ENCODE peak calls at places on chromosomes 5 and 9, in four cellular contexts. E is HepG2, A is SK-N-SH, Q is GM12878. F is an unnamed sample.

GRCh38 chr9:104984994-104985393 is 57.0 kb upstream of the ABCA1 start:
- DNase-seq in A (peak), E (no peak), Q (no peak), F (no peak)

GRCh38 chr9:1337169-1337568 is 287.0 kb downstream of the DMRT2 start:
- DNase-seq in E (no peak), A (no peak), Q (no peak), F (no peak)

GRCh38 chr5:169097897-169098296 is 203.0 kb downstream of the SLIT3 start:
- DNase-seq in Q (no peak), A (no peak), E (no peak), F (no peak)

GRCh38 chr5:146906803-146907202 is 28.2 kb upstream of the PPP2R2B start:
- DNase-seq in Q (no peak), E (no peak), A (no peak), F (peak)

GRCh38 chr9:77751341-77752091 is 103.4 kb upstream of the GNA14 start:
- DNase-seq in A (peak), Q (no peak), E (peak), F (peak)

GRCh38 chr5:62779010-62779422 is 200.4 kb downstream of the LRRC70 start:
- DNase-seq in Q (no peak), A (peak), E (peak), F (peak)

GRCh38 chr9:135187365-135187764 is 99.9 kb downstream of the OLFM1 start:
- DNase-seq in E (no peak), A (no peak), Q (no peak), F (no peak)

GRCh38 chr9:130268521-130269131 is 3.1 kb downstream of the HMCN2 start:
- DNase-seq in A (peak), Q (no peak), E (no peak), F (no peak)

GRCh38 chr5:58795327-58795726 is 212.5 kb downstream of the RAB3C start:
- DNase-seq in E (no peak), A (no peak), Q (no peak), F (no peak)

GRCh38 chr5:143051244-143052058 is 281.3 kb downstream of the ARHGAP26 start:
- DNase-seq in A (no peak), E (peak), Q (no peak), F (no peak)

GRCh38 chr9:114180701-114181582 is 25.6 kb downstream of the COL27A1 start:
- DNase-seq in A (no peak), Q (no peak), E (no peak), F (no peak)

GRCh38 chr5:91383956-91384300 is 811 bp upstream of the ARRDC3 start:
- DNase-seq in E (peak), Q (peak), A (no peak), F (no peak)

GRCh38 chr5:148956632-148957385 is 106.1 kb downstream of the SH3TC2 start:
- DNase-seq in A (no peak), E (no peak), Q (no peak), F (no peak)

GRCh38 chr9:92603990-92604389 is 65.9 kb downstream of the IPPK start:
- DNase-seq in A (no peak), Q (no peak), E (no peak), F (no peak)
- TF ChIP-seq PBX3 in A (no peak), Q (no peak), E (no peak), F (no peak)

GRCh38 chr9:26754494-26755188 is 138.0 kb downstream of the CAAP1 start:
- DNase-seq in A (no peak), Q (no peak), E (no peak), F (no peak)

GRCh38 chr9:26755476-26755875 is 137.1 kb downstream of the CAAP1 start:
- DNase-seq in E (no peak), A (no peak), Q (no peak), F (no peak)

GRCh38 chr9:26756881-26757280 is 135.7 kb downstream of the CAAP1 start:
- DNase-seq in Q (no peak), A (no peak), E (no peak), F (no peak)

GRCh38 chr9:26750126-26750525 is 142.5 kb downstream of the CAAP1 start:
- DNase-seq in Q (no peak), A (no peak), E (no peak), F (no peak)

GRCh38 chr9:26753971-26754370 is 138.6 kb downstream of the CAAP1 start:
- DNase-seq in Q (no peak), A (no peak), E (no peak), F (no peak)
- TF ChIP-seq PBX3 in Q (no peak), A (no peak), E (no peak), F (no peak)

DNA sequence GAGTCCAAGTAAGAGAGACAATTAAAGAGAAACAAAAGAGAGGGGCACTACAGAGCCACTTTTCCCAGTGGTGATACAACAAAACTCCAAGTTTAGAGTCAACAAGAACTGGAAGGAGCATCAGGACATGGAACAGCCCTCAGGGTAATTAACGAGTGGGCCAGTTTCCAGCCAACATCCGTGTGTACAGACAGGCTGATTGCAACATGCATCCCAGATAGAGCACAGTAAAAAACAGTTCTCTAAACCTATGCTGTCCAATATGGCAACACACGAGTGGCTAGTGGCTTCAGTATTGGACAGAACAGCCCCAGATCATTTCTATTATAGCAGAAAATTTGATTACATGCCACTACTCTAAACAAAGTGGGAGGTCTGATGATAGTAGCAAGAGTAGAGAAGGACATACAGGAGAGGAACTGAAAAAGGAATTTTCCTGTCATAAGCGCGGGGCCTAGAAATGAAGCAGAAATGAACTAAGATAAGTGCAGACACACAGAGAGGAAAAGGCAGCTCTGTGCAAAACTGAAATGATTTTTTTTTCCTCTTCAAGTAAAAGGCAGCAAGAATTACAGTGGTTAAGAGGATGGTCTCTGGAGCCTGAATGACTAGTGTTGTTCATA is 175.6 kb upstream of the CCNG1 start:
- DNase-seq in E (no peak), Q (no peak), A (no peak), F (no peak)
- TF ChIP-seq PBX3 in E (no peak), Q (no peak), A (no peak), F (no peak)

DNA sequence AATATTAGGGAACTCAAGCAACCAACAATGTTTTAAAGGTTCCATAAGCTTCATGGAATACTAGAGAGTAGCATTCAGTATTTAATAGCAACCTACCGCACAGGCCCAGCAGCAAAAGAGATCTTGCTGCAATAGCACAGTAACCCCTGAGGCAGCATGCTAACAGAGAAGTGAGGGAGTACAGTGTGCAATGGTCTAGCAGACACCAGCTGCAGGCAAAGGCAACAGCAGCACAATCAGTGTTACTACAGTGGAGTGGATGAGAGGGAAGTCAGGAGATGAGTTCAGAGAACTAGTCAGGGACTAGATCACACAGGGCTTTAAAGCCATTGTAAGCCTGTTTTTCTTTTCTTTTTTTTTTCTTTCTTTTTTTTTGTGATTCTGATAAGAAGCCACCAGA is 2.8 kb downstream of the TICAM2 start:
- DNase-seq in Q (no peak), A (peak), E (no peak), F (no peak)
- TF ChIP-seq PBX3 in Q (no peak), A (no peak), E (no peak), F (no peak)

DNA sequence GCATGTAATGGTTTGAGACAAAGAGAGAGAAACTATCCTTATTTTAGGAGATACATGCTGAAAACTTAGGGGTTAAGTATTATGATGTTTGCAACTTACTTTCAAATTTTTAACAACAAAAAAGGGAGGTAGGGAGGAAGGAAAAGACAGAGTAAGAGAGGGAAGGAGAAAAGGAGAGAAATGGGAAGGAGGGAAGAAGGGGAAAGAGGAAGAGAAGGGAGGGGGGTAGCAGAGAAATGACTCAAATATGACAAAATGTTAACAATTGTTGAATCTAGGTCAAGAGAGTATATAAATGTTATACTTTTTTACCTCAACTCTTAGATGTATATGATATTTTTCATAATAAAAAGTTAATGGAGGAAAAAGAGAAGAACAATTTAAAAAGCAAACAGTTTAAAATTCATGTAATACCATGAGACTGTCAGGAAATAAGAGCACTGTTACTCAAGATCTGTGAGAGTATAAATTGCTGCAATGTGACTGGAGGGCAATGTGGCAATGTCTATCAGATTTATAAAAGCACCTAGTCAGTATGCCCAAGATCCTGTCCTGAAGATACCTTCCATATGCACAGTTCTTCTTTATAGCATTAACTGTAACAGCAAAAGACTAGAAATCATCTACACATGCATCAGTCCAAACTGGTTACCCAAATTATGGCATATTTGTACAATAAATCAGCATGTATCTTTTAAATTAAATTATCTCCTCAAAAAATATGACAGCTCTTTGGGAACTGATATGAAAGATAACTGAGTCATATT is 16.3 kb downstream of the FBXW11 start:
- DNase-seq in E (no peak), Q (no peak), A (no peak), F (no peak)
- TF ChIP-seq PBX3 in E (no peak), Q (no peak), A (no peak), F (no peak)

GRCh38 chr5:109655841-109656240 is 33.9 kb upstream of the MAN2A1 start:
- DNase-seq in Q (no peak), A (no peak), E (no peak), F (no peak)

GRCh38 chr5:109653042-109653441 is 36.7 kb upstream of the MAN2A1 start:
- DNase-seq in Q (no peak), E (no peak), A (no peak), F (no peak)

GRCh38 chr5:109652096-109652495 is 37.6 kb upstream of the MAN2A1 start:
- DNase-seq in E (no peak), A (no peak), Q (no peak), F (no peak)

GRCh38 chr5:109653840-109654239 is 35.9 kb upstream of the MAN2A1 start:
- DNase-seq in Q (no peak), A (no peak), E (no peak), F (no peak)

GRCh38 chr5:109654455-109654854 is 35.3 kb upstream of the MAN2A1 start:
- DNase-seq in Q (no peak), E (no peak), A (no peak), F (no peak)
- TF ChIP-seq PBX3 in Q (no peak), E (no peak), A (no peak), F (no peak)

DNA sequence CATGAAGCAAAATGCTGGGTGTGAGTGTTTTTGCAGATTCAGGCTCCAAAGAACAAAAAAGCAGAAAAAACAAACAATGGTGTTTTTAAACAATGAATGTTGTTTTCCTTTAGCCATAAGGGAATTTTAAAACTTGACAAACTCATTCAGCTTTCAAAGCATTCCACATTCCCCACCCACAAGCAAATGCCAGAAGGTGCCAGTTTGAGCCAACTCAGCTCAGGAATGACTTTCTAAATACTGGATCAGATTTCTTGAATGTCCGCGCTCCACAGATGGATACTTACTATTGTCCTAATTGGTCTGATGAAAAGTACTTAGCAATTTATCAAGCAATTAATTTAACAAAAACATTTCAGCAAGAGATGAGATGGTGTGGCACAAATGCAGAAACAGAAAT is 12.9 kb upstream of the MOB3B start:
- DNase-seq in Q (no peak), A (no peak), E (no peak), F (no peak)
- TF ChIP-seq PBX3 in Q (no peak), A (no peak), E (no peak), F (no peak)

DNA sequence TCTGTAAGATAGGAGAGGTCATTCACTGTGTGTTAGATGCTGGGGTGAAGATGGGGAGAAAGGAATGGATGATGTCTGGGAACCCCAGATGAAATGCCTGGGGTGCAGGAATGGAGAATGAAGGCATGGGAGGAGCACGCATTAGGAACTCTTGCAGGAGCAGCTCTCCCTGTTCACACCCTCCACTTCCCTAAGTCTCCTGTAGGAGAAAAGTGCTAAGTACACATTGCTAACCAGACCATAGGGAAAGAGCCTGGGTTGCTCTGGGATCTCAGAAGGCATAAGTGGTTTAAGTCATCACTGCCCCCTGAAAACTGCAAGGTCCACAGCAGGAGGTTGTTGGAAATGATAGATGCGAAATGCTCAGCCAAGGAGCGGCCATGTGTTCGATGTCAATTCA is 163.1 kb downstream of the SEC61B start:
- DNase-seq in A (no peak), E (no peak), Q (no peak), F (no peak)
- TF ChIP-seq PBX3 in A (no peak), E (no peak), Q (no peak), F (no peak)

F was measured in A549.